ENCODE peak calls at places on chromosome X, in eight cellular contexts. T is fibroblast of pulmonary artery; P is cardiac muscle cell; G is SW480; L is effector memory CD8-positive, alpha-beta T cell; A is body of pancreas; B is NCI-H1930; I is lung microvascular endothelial cell. Y is an unnamed sample.

GRCh38 chrX:30793075-30793766 is 95.8 kb downstream of the TAB3 start:
- DNase-seq in T (no peak), P (no peak), G (no peak), L (no peak), A (no peak), B (no peak), I (no peak), Y (no peak)

GRCh38 chrX:134604701-134605271 is 53.5 kb downstream of the PLAC1 start:
- DNase-seq in T (peak), P (peak), G (peak), L (no peak), A (peak), B (no peak), I (no peak), Y (peak)

GRCh38 chrX:48617542-48618340 is 20.4 kb downstream of the WDR13 start:
- DNase-seq in T (peak), P (no peak), G (no peak), L (no peak), A (no peak), B (no peak), I (peak), Y (peak)

GRCh38 chrX:30488092-30488491 is 89.5 kb downstream of the TASL start:
- DNase-seq in T (peak), P (peak), G (no peak), L (no peak), A (no peak), B (no peak), I (peak), Y (no peak)

GRCh38 chrX:127877358-127877757 is 174.8 kb downstream of the ACTRT1 start:
- DNase-seq in T (peak), P (no peak), G (no peak), L (no peak), A (no peak), B (no peak), I (no peak), Y (peak)

GRCh38 chrX:16924631-16925239 is 21.7 kb upstream of the REPS2 start:
- DNase-seq in T (no peak), P (no peak), G (no peak), L (no peak), A (no peak), B (no peak), I (no peak), Y (no peak)

GRCh38 chrX:41922125-41922521 is 1.2 kb downstream of the CASK start:
- DNase-seq in T (peak), P (peak), G (peak), L (no peak), A (no peak), B (no peak), I (peak), Y (peak)

GRCh38 chrX:11053351-11053750 is 57.8 kb upstream of the HCCS start:
- DNase-seq in T (no peak), P (no peak), G (no peak), L (no peak), A (no peak), B (no peak), I (no peak), Y (no peak)

GRCh38 chrX:71420686-71421085 is 54.5 kb downstream of the TAF1 start:
- DNase-seq in T (no peak), P (no peak), G (no peak), L (no peak), A (no peak), B (no peak), I (no peak), Y (no peak)

GRCh38 chrX:9148626-9149385 is 114.9 kb upstream of the FAM9B start:
- DNase-seq in T (peak), P (peak), G (no peak), L (no peak), A (no peak), B (no peak), I (no peak), Y (no peak)

GRCh38 chrX:115400960-115401359 is 111.4 kb downstream of the LUZP4 start:
- DNase-seq in T (no peak), P (no peak), G (no peak), L (no peak), A (no peak), B (no peak), I (no peak), Y (no peak)

GRCh38 chrX:3713225-3713936 is at the start of gene PRKX:
- DNase-seq in T (peak), P (peak), G (peak), L (peak), A (peak), B (peak), I (peak), Y (peak)

GRCh38 chrX:7198499-7198898 is 50.5 kb upstream of the PUDP start:
- DNase-seq in T (no peak), P (no peak), G (no peak), L (no peak), A (no peak), B (no peak), I (no peak), Y (no peak)

GRCh38 chrX:42696551-42697129 is 81.3 kb downstream of the PPP1R2C start:
- DNase-seq in T (no peak), P (no peak), G (no peak), L (no peak), A (no peak), B (no peak), I (no peak), Y (no peak)

GRCh38 chrX:139898334-139898733 is 34.5 kb downstream of the ATP11C start:
- DNase-seq in T (no peak), P (no peak), G (no peak), L (no peak), A (no peak), B (no peak), I (no peak), Y (no peak)

GRCh38 chrX:6694977-6695376 is 160.1 kb upstream of the VCX3A start:
- DNase-seq in T (no peak), P (no peak), G (no peak), L (no peak), A (no peak), B (no peak), I (no peak), Y (no peak)

GRCh38 chrX:38107028-38107427 is 100.7 kb downstream of the SYTL5 start:
- DNase-seq in T (no peak), P (no peak), G (peak), L (no peak), A (no peak), B (no peak), I (no peak), Y (no peak)

GRCh38 chrX:16479206-16479869 is 170.6 kb upstream of the S100G start:
- DNase-seq in T (peak), P (no peak), G (peak), L (no peak), A (no peak), B (no peak), I (peak), Y (peak)

GRCh38 chrX:107857815-107858214 is 32.1 kb downstream of the MID2 start:
- DNase-seq in T (no peak), P (no peak), G (no peak), L (no peak), A (no peak), B (no peak), I (no peak), Y (no peak)

GRCh38 chrX:38061335-38061734 is 55.0 kb downstream of the SYTL5 start:
- DNase-seq in T (peak), P (no peak), G (peak), L (no peak), A (no peak), B (no peak), I (peak), Y (peak)

GRCh38 chrX:41334866-41335589 is 1.1 kb downstream of the DDX3X start:
- DNase-seq in T (peak), P (no peak), G (peak), L (peak), A (peak), B (no peak), I (peak), Y (peak)

Y was measured in dermis blood vessel endothelial cell.